ENCODE peak calls at places on chromosomes 13 and 19, in seven cellular contexts. E, L, F, Z, D, T and P are unnamed samples.

GRCh38 chr13:51874651-51875050 is 12.9 kb downstream of the CCDC70 start:
- DNase-seq in E (no peak), L (no peak), F (no peak), Z (no peak), D (no peak), T (no peak), P (no peak)

GRCh38 chr13:46647514-46648065 is 94.6 kb downstream of the LRCH1 start:
- DNase-seq in E (no peak), L (no peak), F (no peak), Z (no peak), D (no peak), T (no peak), P (no peak)

GRCh38 chr19:43694553-43694952 is 21.3 kb upstream of the IRGC start:
- DNase-seq in E (no peak), L (no peak), F (no peak), Z (no peak), D (no peak), T (no peak), P (no peak)

GRCh38 chr19:42108527-42109389 is 23.5 kb downstream of the POU2F2 start:
- DNase-seq in E (peak; percentile 67), L (peak; percentile 90), F (peak; percentile 97), Z (peak; percentile 81), D (peak; percentile 88), T (peak; percentile 80), P (peak; percentile 86)

GRCh38 chr19:1008268-1009042 is 8.2 kb downstream of the GRIN3B start:
- DNase-seq in E (no peak), L (no peak), F (no peak), Z (no peak), D (no peak), T (no peak), P (no peak)

GRCh38 chr13:108220042-108220441 is 1.9 kb downstream of the ABHD13 start:
- DNase-seq in E (no peak), L (no peak), F (peak; percentile 52), Z (peak; percentile 93), D (no peak), T (no peak), P (no peak)

GRCh38 chr19:40559394-40559793 is 17.3 kb upstream of the SHKBP1 start:
- DNase-seq in E (no peak), L (no peak), F (no peak), Z (no peak), D (no peak), T (no peak), P (no peak)

GRCh38 chr13:94711561-94712286 is 621 bp downstream of the SOX21 start:
- DNase-seq in E (no peak), L (no peak), F (no peak), Z (no peak), D (no peak), T (no peak), P (peak; percentile 24)

GRCh38 chr19:11570039-11570462 is 7.4 kb downstream of the ACP5 start:
- DNase-seq in E (no peak), L (no peak), F (no peak), Z (no peak), D (no peak), T (no peak), P (no peak)

GRCh38 chr19:37933965-37934364 is 27.0 kb downstream of the SIPA1L3 start:
- DNase-seq in E (peak; percentile 62), L (peak; percentile 89), F (no peak), Z (peak; percentile 76), D (no peak), T (no peak), P (no peak)

GRCh38 chr19:49019242-49019932 is 2.5 kb upstream of the LHB start:
- DNase-seq in E (peak; percentile 75), L (peak; percentile 81), F (peak; percentile 94), Z (no peak), D (no peak), T (peak; percentile 46), P (peak; percentile 50)

GRCh38 chr19:18607222-18608101 is 863 bp upstream of the CRLF1 start:
- DNase-seq in E (no peak), L (no peak), F (peak; percentile 71), Z (no peak), D (no peak), T (no peak), P (no peak)

GRCh38 chr13:108000998-108001397 is 214.3 kb downstream of the LIG4 start:
- DNase-seq in E (no peak), L (no peak), F (no peak), Z (no peak), D (no peak), T (no peak), P (no peak)

GRCh38 chr19:46241676-46242075 is 12.1 kb downstream of the IGFL1 start:
- DNase-seq in E (no peak), L (no peak), F (peak; percentile 46), Z (no peak), D (peak; percentile 53), T (no peak), P (no peak)

GRCh38 chr19:29495971-29496441 is 29.8 kb upstream of the VSTM2B start:
- DNase-seq in E (no peak), L (no peak), F (peak; percentile 22), Z (no peak), D (no peak), T (no peak), P (no peak)

GRCh38 chr13:21060063-21060826 is 1.1 kb downstream of the LATS2 start:
- DNase-seq in E (peak; percentile 63), L (peak; percentile 64), F (peak; percentile 78), Z (no peak), D (no peak), T (no peak), P (peak; percentile 3)

GRCh38 chr13:98517576-98518310 is 59.2 kb downstream of the STK24 start:
- DNase-seq in E (no peak), L (no peak), F (no peak), Z (no peak), D (no peak), T (peak; percentile 50), P (peak; percentile 65)

GRCh38 chr19:33868821-33869412 is 72.2 kb downstream of the KCTD15 start:
- DNase-seq in E (peak; percentile 35), L (peak; percentile 30), F (peak; percentile 74), Z (peak; percentile 44), D (no peak), T (no peak), P (no peak)

GRCh38 chr13:98447881-98448641 is 128.8 kb downstream of the STK24 start:
- DNase-seq in E (peak; percentile 58), L (peak; percentile 82), F (peak; percentile 92), Z (peak; percentile 20), D (peak; percentile 30), T (no peak), P (no peak)

GRCh38 chr13:43153436-43154082 is 130.2 kb downstream of the DNAJC15 start:
- DNase-seq in E (no peak), L (no peak), F (no peak), Z (peak; percentile 63), D (no peak), T (no peak), P (no peak)

GRCh38 chr19:28429356-28429755 is 783.6 kb downstream of the UQCRFS1 start:
- DNase-seq in E (no peak), L (no peak), F (no peak), Z (no peak), D (no peak), T (no peak), P (no peak)

GRCh38 chr13:106291006-106291405 is 244.5 kb downstream of the EFNB2 start:
- DNase-seq in E (no peak), L (no peak), F (no peak), Z (peak; percentile 78), D (no peak), T (no peak), P (no peak)

GRCh38 chr13:101289764-101290163 is 126.5 kb downstream of the NALCN start:
- DNase-seq in E (no peak), L (peak; percentile 73), F (peak; percentile 80), Z (peak; percentile 44), D (peak; percentile 63), T (peak; percentile 6), P (peak; percentile 3)

DNA sequence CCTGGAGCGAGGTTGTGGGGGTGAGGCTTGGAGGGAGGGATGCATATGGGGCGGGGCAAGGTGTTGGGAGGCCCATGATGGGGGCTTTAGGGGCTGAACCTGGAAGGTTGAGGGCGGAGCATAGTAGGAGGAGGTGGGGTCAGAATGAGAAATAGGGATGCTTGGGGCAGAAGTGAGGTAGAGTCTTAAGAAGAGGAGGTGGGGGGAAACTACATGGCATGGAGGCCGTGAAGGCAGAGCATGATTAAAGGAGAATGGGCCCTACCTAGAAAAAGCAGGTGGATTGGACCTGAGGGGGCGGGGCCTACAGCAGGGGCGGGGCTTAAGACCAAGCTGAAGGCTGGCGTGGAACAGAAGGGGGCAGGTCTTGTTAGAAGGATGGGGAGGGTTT is 789 bp downstream of the NR1H2 start:
- DNase-seq in E (no peak), L (peak; percentile 21), F (peak; percentile 90), Z (peak; percentile 19), D (no peak), T (peak; percentile 55), P (peak; percentile 44)
- H3K4me3 ChIP-seq in E (peak overlapping the region; percentile 99), L (no peak overlapping the region), F (no peak overlapping the region), Z (no peak overlapping the region), D (no peak overlapping the region), T (no peak overlapping the region), P (no peak overlapping the region)

GRCh38 chr13:111846396-111847174 is 220.4 kb upstream of the SOX1 start:
- DNase-seq in E (no peak), L (no peak), F (peak; percentile 57), Z (no peak), D (no peak), T (no peak), P (no peak)
- H3K4me3 ChIP-seq in E (peak overlapping the region; percentile 34), L (no peak overlapping the region), F (no peak overlapping the region), Z (no peak overlapping the region), D (no peak overlapping the region), T (no peak overlapping the region), P (no peak overlapping the region)

GRCh38 chr13:23433171-23434153 is at the start of gene SACS:
- DNase-seq in E (no peak), L (peak; percentile 76), F (peak; percentile 94), Z (no peak), D (peak; percentile 84), T (no peak), P (no peak)

GRCh38 chr13:23427342-23428182 is 5.9 kb downstream of the SACS start:
- DNase-seq in E (no peak), L (no peak), F (no peak), Z (peak; percentile 93), D (no peak), T (no peak), P (no peak)

GRCh38 chr13:23432589-23432988 is 913 bp downstream of the SACS start:
- DNase-seq in E (no peak), L (no peak), F (peak; percentile 28), Z (no peak), D (no peak), T (no peak), P (no peak)

GRCh38 chr13:23430664-23431063 is 2.8 kb downstream of the SACS start:
- DNase-seq in E (no peak), L (no peak), F (peak; percentile 1), Z (no peak), D (no peak), T (no peak), P (no peak)

DNA sequence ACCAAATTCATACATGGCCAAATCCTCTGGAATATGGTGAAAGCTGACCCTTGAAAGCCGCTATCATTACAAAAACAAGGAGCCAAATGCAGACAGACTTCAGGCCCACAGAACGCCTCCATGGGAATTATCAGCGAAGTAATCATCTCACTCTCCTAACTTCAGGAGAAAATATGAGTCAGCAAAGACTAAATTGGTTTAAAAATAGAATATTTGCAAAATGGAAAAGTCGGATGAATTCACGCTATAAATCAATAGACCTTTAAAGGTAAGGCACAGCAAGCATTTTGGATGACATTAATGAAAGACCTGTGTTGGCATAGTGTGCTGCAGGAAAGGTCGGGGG is 5.3 kb downstream of the SACS start:
- DNase-seq in E (no peak), L (no peak), F (no peak), Z (no peak), D (no peak), T (no peak), P (no peak)
- H3K4me3 ChIP-seq in E (peak overlapping the region; percentile 11), L (no peak overlapping the region), F (no peak overlapping the region), Z (no peak overlapping the region), D (no peak overlapping the region), T (no peak overlapping the region), P (no peak overlapping the region)

GRCh38 chr19:50204811-50205675 is 1.6 kb downstream of the MYH14 start:
- DNase-seq in E (peak; percentile 65), L (peak; percentile 52), F (peak; percentile 97), Z (no peak), D (peak; percentile 72), T (no peak), P (no peak)
- H3K4me3 ChIP-seq in E (peak overlapping the region; percentile 75), L (peak overlapping the region; percentile 10), F (peak overlapping the region; percentile 49), Z (peak overlapping the region; percentile 25), D (peak overlapping the region; percentile 71), T (no peak overlapping the region), P (no peak overlapping the region)